ENCODE peak calls at places on chromosomes 2 and 18, in eight cellular contexts. G is body of pancreas, A is GM19239, Y is putamen, R is T-helper 2 cell, K is amygdala, M is HepG2, Q is NB4. V is an unnamed sample.

GRCh38 chr2:43611987-43612894 is 16.4 kb upstream of the THADA start:
- DNase-seq in G (peak), A (no peak), Y (peak), R (peak), K (no peak), M (peak), Q (peak), V (peak)

GRCh38 chr2:234917245-234917975 is 34.4 kb upstream of the SH3BP4 start:
- DNase-seq in G (no peak), A (no peak), Y (peak), R (no peak), K (no peak), M (no peak), Q (no peak), V (no peak)

GRCh38 chr2:176330612-176331011 is 61.4 kb downstream of the MTX2 start:
- DNase-seq in G (no peak), A (no peak), Y (no peak), R (no peak), K (no peak), M (no peak), Q (no peak), V (no peak)

GRCh38 chr2:55985406-55985805 is 61.8 kb upstream of the EFEMP1 start:
- DNase-seq in G (no peak), A (peak), Y (no peak), R (no peak), K (no peak), M (no peak), Q (peak), V (no peak)

GRCh38 chr2:240655931-240656886 is 26.5 kb downstream of the AQP12B start:
- DNase-seq in G (no peak), A (no peak), Y (no peak), R (no peak), K (no peak), M (no peak), Q (peak), V (peak)

GRCh38 chr18:76212958-76213357 is 282.1 kb downstream of the ZNF516 start:
- DNase-seq in G (no peak), A (no peak), Y (no peak), R (no peak), K (no peak), M (no peak), Q (peak), V (no peak)

GRCh38 chr2:24083567-24084385 is 858 bp downstream of the TP53I3 start:
- DNase-seq in G (peak), A (peak), Y (no peak), R (no peak), K (no peak), M (peak), Q (peak), V (peak)

GRCh38 chr2:196431957-196432356 is 207.6 kb upstream of the CCDC150 start:
- DNase-seq in G (no peak), A (no peak), Y (no peak), R (no peak), K (no peak), M (peak), Q (peak), V (peak)

GRCh38 chr2:226427538-226428307 is 371.9 kb downstream of the IRS1 start:
- DNase-seq in G (no peak), A (no peak), Y (no peak), R (no peak), K (no peak), M (peak), Q (peak), V (peak)

V was measured in lung microvascular endothelial cell.